ENCODE peak calls at places on chromosome 10, in eight cellular contexts. X is NCI-H774; I is HS-5; U is GOT3; J is activated T-cell treated with anti-CD3 and anti-CD28 coated beads, Interleukin-2, amount 50 U/mL, for 4 hours; S is CD14-positive monocyte; N is LoVo; T is H9. Z is an unnamed sample.

GRCh38 chr10:63542835-63543575 is 21.8 kb downstream of the REEP3 start:
- DNase-seq in X (no peak), I (no peak), U (no peak), J (no peak), S (no peak), N (no peak), T (no peak), Z (no peak)

GRCh38 chr10:27240212-27240890 is at the start of gene ACBD5:
- DNase-seq in X (peak), I (no peak), U (peak), J (peak), S (peak), N (peak), T (peak), Z (no peak)

GRCh38 chr10:112446055-112446854 is 459 bp downstream of the ZDHHC6 start:
- DNase-seq in X (no peak), I (no peak), U (no peak), J (no peak), S (no peak), N (peak), T (no peak), Z (no peak)

GRCh38 chr10:109037978-109038377 is 885.3 kb downstream of the XPNPEP1 start:
- DNase-seq in X (no peak), I (no peak), U (no peak), J (no peak), S (no peak), N (no peak), T (peak), Z (no peak)

GRCh38 chr10:69804775-69805174 is 3.1 kb downstream of the COL13A1 start:
- DNase-seq in X (no peak), I (no peak), U (no peak), J (no peak), S (no peak), N (no peak), T (no peak), Z (no peak)

GRCh38 chr10:132100556-132101349 is 35.0 kb downstream of the JAKMIP3 start:
- DNase-seq in X (no peak), I (no peak), U (no peak), J (no peak), S (no peak), N (no peak), T (peak), Z (no peak)

GRCh38 chr10:125037145-125037544 is 95.2 kb downstream of the ZRANB1 start:
- DNase-seq in X (no peak), I (no peak), U (no peak), J (no peak), S (no peak), N (peak), T (no peak), Z (peak)

GRCh38 chr10:51862149-51862548 is 162.8 kb upstream of the CSTF2T start:
- DNase-seq in X (no peak), I (no peak), U (no peak), J (no peak), S (no peak), N (no peak), T (no peak), Z (peak)

GRCh38 chr10:5805680-5806079 is 7.6 kb downstream of the GDI2 start:
- DNase-seq in X (no peak), I (no peak), U (no peak), J (no peak), S (no peak), N (no peak), T (no peak), Z (no peak)

GRCh38 chr10:87826653-87827052 is 8.6 kb upstream of the ATAD1 start:
- DNase-seq in X (no peak), I (no peak), U (no peak), J (no peak), S (no peak), N (no peak), T (no peak), Z (no peak)

GRCh38 chr10:112615269-112615668 is 168.3 kb downstream of the VTI1A start:
- DNase-seq in X (no peak), I (no peak), U (no peak), J (no peak), S (no peak), N (no peak), T (no peak), Z (no peak)

GRCh38 chr10:28378986-28379585 is 76.2 kb upstream of the MPP7 start:
- DNase-seq in X (no peak), I (no peak), U (no peak), J (no peak), S (no peak), N (no peak), T (no peak), Z (no peak)

GRCh38 chr10:90959826-90960225 is 38.9 kb upstream of the ANKRD1 start:
- DNase-seq in X (no peak), I (no peak), U (no peak), J (no peak), S (no peak), N (no peak), T (no peak), Z (no peak)

GRCh38 chr10:83283151-83283550 is 856.2 kb upstream of the GHITM start:
- DNase-seq in X (no peak), I (no peak), U (no peak), J (no peak), S (no peak), N (no peak), T (no peak), Z (no peak)

GRCh38 chr10:126872768-126873167 is 32.5 kb upstream of the DOCK1 start:
- DNase-seq in X (no peak), I (no peak), U (no peak), J (no peak), S (no peak), N (no peak), T (no peak), Z (no peak)

GRCh38 chr10:104209575-104210198 is 22.5 kb downstream of the CFAP43 start:
- DNase-seq in X (peak), I (no peak), U (no peak), J (peak), S (no peak), N (peak), T (peak), Z (no peak)

GRCh38 chr10:76984559-76985443 is 652.8 kb downstream of the KCNMA1 start:
- DNase-seq in X (peak), I (no peak), U (peak), J (peak), S (peak), N (peak), T (peak), Z (peak)

GRCh38 chr10:97999909-98000248 is 30.5 kb downstream of the CRTAC1 start:
- DNase-seq in X (no peak), I (no peak), U (no peak), J (no peak), S (no peak), N (no peak), T (no peak), Z (no peak)

GRCh38 chr10:61975107-61975932 is 73.8 kb downstream of the ARID5B start:
- DNase-seq in X (no peak), I (peak), U (no peak), J (no peak), S (no peak), N (no peak), T (no peak), Z (no peak)

GRCh38 chr10:44339218-44339617 is 45.7 kb downstream of the CXCL12 start:
- DNase-seq in X (no peak), I (no peak), U (no peak), J (no peak), S (no peak), N (no peak), T (no peak), Z (peak)

GRCh38 chr10:85604884-85605283 is 761.7 kb downstream of the GRID1 start:
- DNase-seq in X (no peak), I (no peak), U (no peak), J (no peak), S (no peak), N (no peak), T (peak), Z (no peak)

GRCh38 chr10:31650010-31650409 is 278.6 kb downstream of the ARHGAP12 start:
- DNase-seq in X (no peak), I (no peak), U (peak), J (no peak), S (no peak), N (peak), T (no peak), Z (peak)

GRCh38 chr10:84589526-84590205 is 261.3 kb downstream of the CCSER2 start:
- DNase-seq in X (no peak), I (no peak), U (no peak), J (no peak), S (no peak), N (no peak), T (no peak), Z (no peak)

GRCh38 chr10:99782447-99783286 is at the start of gene ABCC2:
- DNase-seq in X (no peak), I (no peak), U (no peak), J (no peak), S (no peak), N (peak), T (no peak), Z (no peak)

GRCh38 chr10:121539757-121540156 is 58.5 kb downstream of the FGFR2 start:
- DNase-seq in X (no peak), I (no peak), U (no peak), J (no peak), S (no peak), N (no peak), T (no peak), Z (no peak)

GRCh38 chr10:133257489-133258065 is 19.1 kb downstream of the ADAM8 start:
- DNase-seq in X (no peak), I (no peak), U (no peak), J (no peak), S (no peak), N (peak), T (peak), Z (no peak)

GRCh38 chr10:52368725-52369124 is 54.6 kb downstream of the DKK1 start:
- DNase-seq in X (no peak), I (no peak), U (no peak), J (no peak), S (no peak), N (no peak), T (no peak), Z (no peak)

GRCh38 chr10:45553613-45554012 is 119.0 kb downstream of the ZFAND4 start:
- DNase-seq in X (no peak), I (no peak), U (no peak), J (no peak), S (no peak), N (no peak), T (no peak), Z (no peak)

GRCh38 chr10:132326925-132327324 is 5.1 kb upstream of the LRRC27 start:
- DNase-seq in X (no peak), I (no peak), U (no peak), J (peak), S (no peak), N (no peak), T (no peak), Z (no peak)

GRCh38 chr10:48927198-48927597 is 12.4 kb downstream of the LRRC18 start:
- DNase-seq in X (no peak), I (no peak), U (no peak), J (no peak), S (no peak), N (no peak), T (peak), Z (no peak)

GRCh38 chr10:5079306-5079830 is 14.8 kb upstream of the AKR1C3 start:
- DNase-seq in X (no peak), I (no peak), U (no peak), J (no peak), S (no peak), N (no peak), T (no peak), Z (no peak)

GRCh38 chr10:61108880-61109279 is 164.9 kb upstream of the RHOBTB1 start:
- DNase-seq in X (no peak), I (no peak), U (no peak), J (no peak), S (no peak), N (no peak), T (no peak), Z (no peak)

GRCh38 chr10:4775808-4776207 is 50.2 kb upstream of the AKR1E2 start:
- DNase-seq in X (no peak), I (no peak), U (no peak), J (no peak), S (no peak), N (peak), T (no peak), Z (no peak)

GRCh38 chr10:66167816-66168215 is 758.0 kb upstream of the LRRTM3 start:
- DNase-seq in X (no peak), I (peak), U (no peak), J (no peak), S (no peak), N (no peak), T (no peak), Z (peak)

GRCh38 chr10:124125305-124126116 is 32.1 kb upstream of the CHST15 start:
- DNase-seq in X (no peak), I (no peak), U (no peak), J (no peak), S (no peak), N (no peak), T (peak), Z (no peak)

GRCh38 chr10:131311661-131312260 is at the start of gene TCERG1L:
- DNase-seq in X (peak), I (no peak), U (no peak), J (no peak), S (no peak), N (no peak), T (peak), Z (no peak)

GRCh38 chr10:97190452-97190851 is 4.7 kb upstream of the SLIT1 start:
- DNase-seq in X (no peak), I (no peak), U (no peak), J (no peak), S (no peak), N (no peak), T (no peak), Z (no peak)

GRCh38 chr10:77832243-77832642 is 94.3 kb downstream of the DLG5 start:
- DNase-seq in X (no peak), I (no peak), U (no peak), J (peak), S (no peak), N (no peak), T (no peak), Z (no peak)

GRCh38 chr10:103746598-103746997 is 108.8 kb downstream of the SH3PXD2A start:
- DNase-seq in X (no peak), I (no peak), U (no peak), J (no peak), S (no peak), N (no peak), T (no peak), Z (no peak)

GRCh38 chr10:18087398-18087797 is 52.8 kb upstream of the CACNB2 start:
- DNase-seq in X (no peak), I (no peak), U (no peak), J (no peak), S (no peak), N (no peak), T (no peak), Z (no peak)

Z was measured in kidney epithelial cell.